ENCODE peak calls at places on chromosome 22, in ten cellular contexts. A is aorta; N is left lung; O is upper lobe of right lung; K is pancreas; F is Panc1; Q is lower lobe of right lung; J is CD8-positive, alpha-beta T cell; X is IMR-90; C is heart right ventricle. Y is an unnamed sample. For H3K27me3, the result is how much of the 10 kb centered on the place peaks cover.

GRCh38 chr22:38454011-38454360 is 1.0 kb downstream of the KCNJ4 start:
- ATAC-seq in Q (no peak), J (no peak), K (no peak), O (no peak), C (peak), X (no peak), A (no peak), F (no peak), N (no peak), Y (no peak)

GRCh38 chr22:27686534-27686933 is 115.0 kb downstream of the MN1 start:
- ATAC-seq in X (peak), F (peak), J (no peak), K (peak), O (peak), N (peak), C (peak), A (peak), Q (peak), Y (peak)

GRCh38 chr22:42604403-42604802 is 10.3 kb downstream of the POLDIP3 start:
- ATAC-seq in Q (peak), J (no peak), K (peak), O (peak), C (peak), A (no peak), F (no peak), N (peak), X (peak), Y (no peak)

GRCh38 chr22:37560682-37561208 is 465 bp downstream of the CDC42EP1 start:
- ATAC-seq in A (peak), Q (peak), C (peak), J (no peak), N (peak), X (peak), K (peak), F (peak), O (peak), Y (peak)

GRCh38 chr22:37804886-37805857 is 2.6 kb upstream of the GCAT start:
- ATAC-seq in Q (peak), C (peak), F (peak), X (peak), N (peak), A (peak), J (peak), O (peak), K (peak), Y (peak)

GRCh38 chr22:30890689-30891442 is 77.7 kb downstream of the MORC2 start:
- ATAC-seq in J (peak), K (peak), O (peak), X (peak), N (peak), C (peak), F (peak), Q (peak), A (no peak), Y (peak)

GRCh38 chr22:38072322-38073149 is 11.4 kb downstream of the SLC16A8 start:
- ATAC-seq in K (no peak), A (no peak), O (no peak), X (no peak), C (no peak), J (no peak), N (no peak), Q (no peak), F (no peak), Y (no peak)

GRCh38 chr22:37198290-37199102 is 10.4 kb upstream of the C1QTNF6 start:
- ATAC-seq in K (peak), O (peak), N (peak), C (peak), A (peak), F (peak), Q (peak), X (peak), J (peak), Y (peak)

GRCh38 chr22:32801436-32802290 is at the start of gene TIMP3:
- ATAC-seq in N (peak), F (peak), C (peak), A (peak), K (peak), Q (peak), X (peak), J (no peak), O (peak), Y (peak)

GRCh38 chr22:32804036-32804435 is 2.5 kb downstream of the TIMP3 start:
- ATAC-seq in X (no peak), O (no peak), Q (no peak), F (no peak), J (no peak), N (no peak), A (no peak), C (peak), K (no peak), Y (no peak)

GRCh38 chr22:32802291-32802826 is 854 bp downstream of the TIMP3 start:
- ATAC-seq in J (no peak), N (no peak), F (no peak), C (no peak), Q (no peak), O (no peak), A (no peak), X (no peak), K (no peak), Y (no peak)

GRCh38 chr22:32804823-32805585 is 3.5 kb downstream of the TIMP3 start:
- ATAC-seq in A (no peak), X (no peak), K (no peak), F (no peak), O (no peak), C (no peak), Q (no peak), J (no peak), N (no peak), Y (no peak)

DNA sequence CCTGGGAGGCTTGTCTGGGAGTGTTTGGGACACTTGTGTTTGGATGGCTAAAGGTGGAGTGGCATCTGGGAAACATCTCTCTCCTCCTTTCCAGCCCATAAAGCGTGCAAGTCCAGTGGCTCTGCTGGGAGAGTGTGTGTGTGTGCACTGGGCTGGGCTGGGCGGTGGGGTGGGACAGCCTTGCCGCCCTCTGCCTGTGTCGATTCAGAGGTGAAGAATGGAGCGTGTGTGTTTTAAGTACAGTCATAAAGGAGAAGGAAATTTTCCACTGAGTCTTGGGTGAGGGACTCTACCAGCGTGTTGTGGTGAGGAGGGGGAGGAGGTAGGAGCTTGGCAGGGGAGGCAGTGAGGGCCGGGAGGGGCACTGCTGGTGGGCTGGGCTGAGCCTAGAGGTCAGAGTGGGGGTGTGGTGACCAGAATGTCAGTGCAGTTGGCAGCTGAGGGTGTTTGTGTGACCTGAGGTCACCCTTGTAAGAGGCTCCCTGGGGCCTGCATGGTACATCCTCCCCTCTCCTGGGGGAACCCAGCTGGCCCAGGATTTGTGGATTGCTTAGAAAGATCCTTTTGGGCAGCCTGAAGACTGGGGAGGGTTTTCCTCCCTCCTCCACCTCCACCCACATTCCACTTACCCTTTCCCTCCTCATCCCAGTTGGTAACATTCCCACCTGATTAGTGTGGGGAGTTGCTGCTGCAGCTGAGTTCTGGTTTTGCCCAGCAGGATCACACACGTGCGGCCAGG is 1.7 kb downstream of the TIMP3 start:
- ATAC-seq in A (peak), C (peak), F (no peak), X (peak), K (no peak), N (peak), J (no peak), O (peak), Q (peak), Y (no peak)
- H3K4me3 ChIP-seq in A (peak), C (peak), F (no peak), X (peak), K (peak), N (peak), J (no peak), O (peak), Q (peak), Y (peak)

GRCh38 chr22:19722175-19722914 is 994 bp upstream of the GP1BB start:
- ATAC-seq in A (no peak), O (no peak), F (no peak), K (no peak), J (no peak), N (no peak), X (no peak), Q (no peak), C (peak), Y (no peak)
- H3K27me3 ChIP-seq in A (under half), O (under half), F (under half), K (under half), J (under half), N (half or more), X (under half), Q (half or more), C (under half), Y (half or more)

GRCh38 chr22:50673231-50674126 is 856 bp downstream of the SHANK3 start:
- ATAC-seq in Q (no peak), A (no peak), C (peak), F (no peak), O (no peak), J (peak), X (no peak), N (no peak), K (no peak), Y (no peak)
- H3K4me3 ChIP-seq in Q (peak), A (no peak), C (peak), F (peak), O (peak), J (peak), X (peak), N (peak), K (peak), Y (peak)

DNA sequence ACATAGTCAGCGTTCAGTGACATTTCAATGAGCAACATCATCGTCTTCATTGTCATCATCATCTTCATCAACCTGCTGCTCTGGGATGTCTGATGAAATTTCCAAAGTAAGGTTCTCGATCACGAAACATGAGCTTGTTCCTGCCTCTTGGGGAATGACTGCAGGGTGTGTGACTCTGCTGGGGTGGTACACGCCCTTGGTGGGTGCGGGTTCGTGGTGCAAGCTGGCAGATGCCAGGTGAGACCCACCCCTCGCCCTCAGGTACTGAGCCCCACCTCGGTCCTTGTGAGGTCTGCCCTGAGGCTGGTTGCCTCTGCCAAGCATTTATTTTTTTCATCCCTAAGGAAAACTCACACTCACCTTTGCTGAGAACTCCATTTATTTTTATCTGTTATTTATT is 1389.2 kb downstream of the TBC1D22A start:
- ATAC-seq in Q (no peak), K (no peak), O (no peak), N (no peak), F (no peak), C (no peak), X (no peak), J (no peak), A (no peak), Y (no peak)
- H3K27me3 ChIP-seq in Q (under half), K (under half), O (under half), N (under half), F (under half), C (under half), X (under half), J (under half), A (under half), Y (under half)

GRCh38 chr22:46007003-46007847 is 30.3 kb upstream of the WNT7B start:
- ATAC-seq in O (peak), N (peak), J (no peak), K (peak), X (peak), A (peak), C (peak), F (peak), Q (peak), Y (peak)
- H3K4me3 ChIP-seq in O (peak), N (no peak), J (no peak), K (no peak), X (no peak), A (no peak), C (peak), F (no peak), Q (peak), Y (no peak)

DNA sequence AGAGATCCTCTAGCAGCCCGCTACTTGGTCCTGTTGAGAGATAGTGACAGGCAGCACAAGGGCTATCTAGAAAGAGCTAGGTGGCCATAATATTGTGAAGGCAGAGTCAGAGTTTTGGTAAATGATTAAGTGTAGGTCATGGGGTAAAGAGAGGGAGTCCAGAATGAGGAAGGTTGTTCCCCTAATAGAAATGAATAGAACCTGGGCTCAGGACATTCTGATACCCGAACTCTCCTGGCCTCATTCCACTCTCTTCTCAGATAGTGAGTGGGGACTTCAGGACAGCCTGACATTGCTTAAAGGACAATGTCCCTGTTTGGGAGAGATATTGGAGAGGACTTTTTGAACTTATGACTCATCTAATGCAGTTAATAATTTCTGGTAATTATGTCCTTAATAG is 20.6 kb downstream of the SLC5A1 start:
- ATAC-seq in O (no peak), F (no peak), Q (no peak), X (no peak), N (no peak), K (peak), J (no peak), C (no peak), A (no peak), Y (no peak)
- H3K27me3 ChIP-seq in O (under half), F (under half), Q (under half), X (under half), N (under half), K (under half), J (under half), C (under half), A (under half), Y (under half)

DNA sequence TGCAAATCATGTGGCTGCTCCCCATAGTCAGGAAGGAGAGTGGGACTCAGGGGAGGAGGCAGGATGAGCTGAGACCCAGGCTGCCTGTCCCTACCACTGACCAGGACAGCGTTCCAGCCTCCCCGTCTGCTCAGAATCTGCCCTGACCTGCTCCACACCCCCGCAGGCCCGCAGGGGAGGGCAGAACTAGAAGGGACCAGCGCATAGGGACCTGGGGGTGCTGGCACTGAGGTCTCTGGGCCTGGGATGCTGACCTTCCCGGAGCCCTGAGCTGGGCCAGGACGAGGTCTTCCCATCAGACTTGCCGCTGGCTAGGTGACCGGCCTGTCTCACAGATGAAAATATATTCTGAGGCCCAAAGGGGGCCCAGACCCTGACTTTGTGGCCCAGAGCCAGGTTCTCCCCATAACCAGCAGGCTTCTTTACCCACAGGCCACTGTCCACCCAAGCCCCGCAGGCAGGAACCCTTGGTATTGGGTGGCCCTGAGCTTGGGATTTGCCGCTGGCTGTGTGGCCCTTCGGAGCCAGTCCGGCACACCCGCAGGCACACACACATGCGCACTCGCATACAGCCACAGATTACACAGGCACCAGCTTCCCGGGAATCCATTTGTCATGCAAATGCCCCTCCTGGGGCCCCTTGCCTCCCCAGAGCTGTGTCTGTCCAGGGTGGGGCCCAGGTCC is 13.8 kb upstream of the PIM3 start:
- ATAC-seq in J (no peak), Q (no peak), A (no peak), X (no peak), K (no peak), F (no peak), N (no peak), O (no peak), C (no peak), Y (no peak)
- H3K4me3 ChIP-seq in J (no peak), Q (peak), A (no peak), X (no peak), K (peak), F (no peak), N (no peak), O (peak), C (no peak), Y (no peak)

DNA sequence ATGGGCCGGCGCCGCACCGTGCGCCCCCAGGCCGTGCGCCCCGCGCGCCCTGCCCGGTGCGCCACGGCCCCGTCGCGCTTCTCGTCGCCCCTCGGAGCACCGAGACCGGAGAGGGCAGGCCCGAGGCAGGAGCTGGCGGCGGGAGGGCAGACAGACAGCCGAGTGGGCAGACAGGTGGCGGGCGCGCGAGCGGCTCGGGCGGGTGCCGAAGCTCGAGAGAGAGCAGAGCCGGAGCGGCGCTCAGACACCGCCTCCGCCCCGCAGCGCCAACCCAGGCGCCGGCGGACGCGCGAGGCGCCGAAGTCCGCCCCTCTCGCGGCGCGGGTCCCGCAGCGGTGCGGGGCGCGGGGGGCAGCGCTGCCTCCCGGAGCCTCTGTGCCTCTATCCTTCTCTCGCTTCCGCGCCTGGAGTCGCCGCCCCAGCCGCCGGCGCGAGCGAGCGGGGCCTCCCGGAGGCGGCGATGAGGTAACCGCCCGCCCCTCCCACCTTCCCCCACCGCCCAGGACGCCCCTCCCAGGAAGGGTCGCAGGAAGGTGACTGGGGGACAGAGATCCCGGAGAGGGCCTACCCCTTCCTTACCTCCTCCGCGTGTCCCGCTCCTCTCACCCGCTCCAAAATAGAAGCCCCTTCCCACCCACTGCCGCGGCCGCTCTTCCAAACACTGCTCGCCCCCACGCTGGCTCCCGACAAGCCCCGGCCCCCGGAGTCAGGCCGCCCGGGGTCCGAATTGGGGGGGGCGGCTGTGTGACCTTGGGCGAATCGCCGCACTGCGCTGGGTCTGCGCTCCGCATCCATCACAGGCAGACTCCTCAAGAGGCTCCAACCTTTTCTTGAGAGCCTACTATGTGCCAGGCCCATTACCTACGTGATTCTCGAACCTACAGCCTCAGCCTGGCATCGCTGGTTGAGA is at the start of gene RASL10A:
- ATAC-seq in J (no peak), Q (no peak), X (no peak), K (no peak), A (no peak), C (no peak), F (peak), N (no peak), O (no peak), Y (no peak)
- H3K27me3 ChIP-seq in J (under half), Q (under half), X (under half), K (under half), A (under half), C (under half), F (under half), N (half or more), O (under half), Y (under half)

DNA sequence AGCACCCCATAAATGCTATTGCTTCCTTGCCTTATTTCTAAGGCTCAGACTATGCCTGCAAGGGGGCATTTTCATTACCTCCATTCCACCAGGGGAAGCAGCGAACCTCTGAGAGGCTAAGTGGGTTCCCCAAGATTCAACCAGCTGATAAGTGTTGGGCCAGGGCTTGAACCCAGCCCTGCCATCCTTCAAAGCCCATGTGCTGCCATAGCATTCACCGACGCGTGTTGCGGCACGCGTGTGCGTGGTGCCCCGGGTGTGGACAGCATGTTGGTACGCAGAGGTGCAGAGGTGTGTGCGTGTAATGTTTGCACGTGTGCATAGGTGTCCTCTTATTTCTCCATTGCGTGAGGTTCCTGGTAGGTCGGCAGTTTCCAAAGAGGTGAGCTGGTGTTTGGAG is 66.0 kb upstream of the PPARA start:
- ATAC-seq in C (no peak), A (no peak), N (no peak), Q (no peak), O (no peak), X (no peak), J (no peak), K (no peak), F (no peak), Y (no peak)
- H3K4me3 ChIP-seq in C (peak), A (no peak), N (no peak), Q (peak), O (peak), X (no peak), J (no peak), K (peak), F (peak), Y (peak)